ENCODE peak calls at places on chromosomes 4 and X, in seven cellular contexts. One of them, this sample, is unnamed.

GRCh38 chrX:39819921-39820849 is 277.6 kb downstream of the BCOR start:
- DNase-seq in psoas muscle: no peak
- DNase-seq in thoracic aorta: no peak
- DNase-seq in fibroblast of lung: no peak
- DNase-seq in stomach: peak
- DNase-seq in body of pancreas: no peak
- DNase-seq in dorsolateral prefrontal cortex: peak
- DNase-seq in this sample: no peak

GRCh38 chr4:5037553-5038551 is 13.4 kb upstream of the STK32B start:
- DNase-seq in body of pancreas: no peak
- DNase-seq in psoas muscle: no peak
- DNase-seq in dorsolateral prefrontal cortex: no peak
- DNase-seq in fibroblast of lung: peak
- DNase-seq in stomach: no peak
- DNase-seq in thoracic aorta: no peak
- DNase-seq in this sample: no peak

GRCh38 chr4:88661724-88662123 is 35.9 kb downstream of the NAP1L5 start:
- DNase-seq in dorsolateral prefrontal cortex: no peak
- DNase-seq in thoracic aorta: no peak
- DNase-seq in stomach: no peak
- DNase-seq in fibroblast of lung: peak
- DNase-seq in body of pancreas: no peak
- DNase-seq in psoas muscle: no peak
- DNase-seq in this sample: no peak

GRCh38 chrX:10633722-10634121 is 13.3 kb upstream of the MID1 start:
- DNase-seq in body of pancreas: no peak
- DNase-seq in dorsolateral prefrontal cortex: peak
- DNase-seq in psoas muscle: peak
- DNase-seq in thoracic aorta: peak
- DNase-seq in fibroblast of lung: peak
- DNase-seq in stomach: no peak
- DNase-seq in this sample: no peak

GRCh38 chr4:71275004-71275403 is 63.8 kb upstream of the SLC4A4 start:
- DNase-seq in fibroblast of lung: no peak
- DNase-seq in psoas muscle: no peak
- DNase-seq in thoracic aorta: no peak
- DNase-seq in dorsolateral prefrontal cortex: no peak
- DNase-seq in body of pancreas: no peak
- DNase-seq in stomach: no peak
- DNase-seq in this sample: no peak

GRCh38 chr4:30717208-30718020 is 2.8 kb upstream of the PCDH7 start:
- DNase-seq in body of pancreas: no peak
- DNase-seq in stomach: peak
- DNase-seq in dorsolateral prefrontal cortex: peak
- DNase-seq in psoas muscle: peak
- DNase-seq in thoracic aorta: no peak
- DNase-seq in fibroblast of lung: peak
- DNase-seq in this sample: peak

GRCh38 chr4:176241703-176242102 is 27.3 kb downstream of the ASB5 start:
- DNase-seq in thoracic aorta: no peak
- DNase-seq in stomach: no peak
- DNase-seq in fibroblast of lung: no peak
- DNase-seq in dorsolateral prefrontal cortex: no peak
- DNase-seq in body of pancreas: no peak
- DNase-seq in psoas muscle: no peak
- DNase-seq in this sample: no peak

GRCh38 chr4:154086247-154086646 is 297.4 kb upstream of the SFRP2 start:
- DNase-seq in stomach: no peak
- DNase-seq in psoas muscle: no peak
- DNase-seq in fibroblast of lung: no peak
- DNase-seq in body of pancreas: no peak
- DNase-seq in thoracic aorta: no peak
- DNase-seq in dorsolateral prefrontal cortex: no peak
- DNase-seq in this sample: no peak

GRCh38 chr4:99655315-99656081 is 2.1 kb downstream of the C4orf54 start:
- DNase-seq in fibroblast of lung: peak
- DNase-seq in dorsolateral prefrontal cortex: no peak
- DNase-seq in psoas muscle: no peak
- DNase-seq in body of pancreas: peak
- DNase-seq in stomach: peak
- DNase-seq in thoracic aorta: peak
- DNase-seq in this sample: peak

GRCh38 chr4:139816856-139817255 is 151.2 kb downstream of the MGST2 start:
- DNase-seq in fibroblast of lung: no peak
- DNase-seq in dorsolateral prefrontal cortex: no peak
- DNase-seq in body of pancreas: no peak
- DNase-seq in stomach: no peak
- DNase-seq in psoas muscle: no peak
- DNase-seq in thoracic aorta: no peak
- DNase-seq in this sample: no peak

GRCh38 chr4:6592804-6593563 is 18.0 kb downstream of the MAN2B2 start:
- DNase-seq in stomach: no peak
- DNase-seq in body of pancreas: no peak
- DNase-seq in psoas muscle: no peak
- DNase-seq in thoracic aorta: no peak
- DNase-seq in fibroblast of lung: no peak
- DNase-seq in dorsolateral prefrontal cortex: no peak
- DNase-seq in this sample: no peak
- H3K27ac ChIP-seq in stomach: no peak
- H3K27ac ChIP-seq in body of pancreas: no peak
- H3K27ac ChIP-seq in psoas muscle: no peak
- H3K27ac ChIP-seq in thoracic aorta: no peak
- H3K27ac ChIP-seq in fibroblast of lung: no peak
- H3K27ac ChIP-seq in dorsolateral prefrontal cortex: no peak
- H3K27ac ChIP-seq in this sample: no peak

GRCh38 chr4:78552398-78553396 is 1.1 kb downstream of the ANXA3 start:
- DNase-seq in fibroblast of lung: no peak
- DNase-seq in dorsolateral prefrontal cortex: no peak
- DNase-seq in stomach: no peak
- DNase-seq in thoracic aorta: no peak
- DNase-seq in psoas muscle: no peak
- DNase-seq in body of pancreas: peak
- DNase-seq in this sample: no peak
- H3K4me3 ChIP-seq in fibroblast of lung: no peak
- H3K4me3 ChIP-seq in dorsolateral prefrontal cortex: no peak
- H3K4me3 ChIP-seq in stomach: peak
- H3K4me3 ChIP-seq in thoracic aorta: peak
- H3K4me3 ChIP-seq in psoas muscle: peak
- H3K4me3 ChIP-seq in body of pancreas: no peak
- H3K4me3 ChIP-seq in this sample: no peak

GRCh38 chrX:7132335-7133035 is 15.0 kb upstream of the STS start:
- DNase-seq in body of pancreas: peak
- DNase-seq in dorsolateral prefrontal cortex: peak
- DNase-seq in thoracic aorta: no peak
- DNase-seq in fibroblast of lung: peak
- DNase-seq in stomach: peak
- DNase-seq in psoas muscle: no peak
- DNase-seq in this sample: no peak
- TF ChIP-seq CTCF in body of pancreas: peak
- TF ChIP-seq CTCF in dorsolateral prefrontal cortex: peak
- TF ChIP-seq CTCF in thoracic aorta: no peak
- TF ChIP-seq CTCF in fibroblast of lung: peak
- TF ChIP-seq CTCF in stomach: no peak
- TF ChIP-seq CTCF in psoas muscle: peak
- TF ChIP-seq CTCF in this sample: no peak

GRCh38 chr4:25795091-25795490 is 67.7 kb downstream of the SEL1L3 start:
- DNase-seq in psoas muscle: no peak
- DNase-seq in thoracic aorta: no peak
- DNase-seq in fibroblast of lung: no peak
- DNase-seq in dorsolateral prefrontal cortex: no peak
- DNase-seq in stomach: no peak
- DNase-seq in body of pancreas: no peak
- DNase-seq in this sample: no peak

GRCh38 chr4:25795566-25796454 is 67.0 kb downstream of the SEL1L3 start:
- DNase-seq in thoracic aorta: no peak
- DNase-seq in stomach: no peak
- DNase-seq in psoas muscle: no peak
- DNase-seq in body of pancreas: no peak
- DNase-seq in dorsolateral prefrontal cortex: no peak
- DNase-seq in fibroblast of lung: peak
- DNase-seq in this sample: no peak

GRCh38 chr4:25800253-25800652 is 62.5 kb downstream of the SEL1L3 start:
- DNase-seq in psoas muscle: no peak
- DNase-seq in dorsolateral prefrontal cortex: no peak
- DNase-seq in stomach: no peak
- DNase-seq in thoracic aorta: no peak
- DNase-seq in body of pancreas: no peak
- DNase-seq in fibroblast of lung: no peak
- DNase-seq in this sample: no peak

GRCh38 chr4:25799522-25799921 is 63.3 kb downstream of the SEL1L3 start:
- DNase-seq in dorsolateral prefrontal cortex: no peak
- DNase-seq in fibroblast of lung: no peak
- DNase-seq in thoracic aorta: no peak
- DNase-seq in body of pancreas: no peak
- DNase-seq in psoas muscle: no peak
- DNase-seq in stomach: no peak
- DNase-seq in this sample: no peak

DNA sequence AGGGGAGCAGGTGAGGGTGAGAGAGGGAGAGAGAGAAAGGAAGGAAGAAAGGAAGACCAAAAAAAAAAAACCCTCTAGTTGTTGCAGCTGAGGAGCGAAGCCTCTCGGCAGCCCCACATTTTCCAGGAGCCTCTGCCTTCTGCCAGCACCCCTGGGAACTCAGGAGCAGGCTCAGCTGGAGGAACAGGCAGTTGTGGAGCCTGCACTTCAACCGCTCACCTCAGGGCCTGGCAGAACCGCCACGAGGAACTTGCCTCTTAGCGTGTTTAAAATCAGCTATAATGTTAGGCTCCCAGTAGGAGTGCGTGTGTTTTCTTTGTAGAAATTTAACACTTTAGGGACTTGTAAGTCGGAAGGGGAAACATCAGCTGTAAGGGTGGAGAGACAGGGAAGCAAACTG is 65.7 kb downstream of the SEL1L3 start:
- DNase-seq in thoracic aorta: no peak
- DNase-seq in body of pancreas: no peak
- DNase-seq in dorsolateral prefrontal cortex: no peak
- DNase-seq in fibroblast of lung: no peak
- DNase-seq in stomach: no peak
- DNase-seq in psoas muscle: no peak
- DNase-seq in this sample: no peak
- H3K27ac ChIP-seq in thoracic aorta: no peak
- H3K27ac ChIP-seq in body of pancreas: no peak
- H3K27ac ChIP-seq in dorsolateral prefrontal cortex: no peak
- H3K27ac ChIP-seq in fibroblast of lung: no peak
- H3K27ac ChIP-seq in stomach: no peak
- H3K27ac ChIP-seq in psoas muscle: no peak
- H3K27ac ChIP-seq in this sample: no peak

DNA sequence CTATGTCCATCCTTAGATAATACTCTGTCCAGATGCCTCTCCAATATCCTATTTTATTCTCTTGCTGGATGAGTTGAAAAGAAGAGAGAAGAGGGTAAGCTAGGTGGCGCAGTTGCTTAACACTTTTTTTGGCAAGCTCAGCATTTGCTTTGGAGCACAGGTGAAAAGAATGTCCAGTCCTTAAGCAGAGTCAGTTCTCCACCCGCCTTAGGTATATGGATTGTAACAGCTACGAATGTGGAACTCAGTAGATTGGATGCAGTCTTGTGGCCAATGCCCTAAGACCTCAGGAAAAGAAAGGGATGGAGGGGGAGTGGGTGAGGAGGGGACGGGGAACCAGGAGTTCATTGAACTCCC is 208.4 kb downstream of the NWD2 start:
- DNase-seq in stomach: peak
- DNase-seq in dorsolateral prefrontal cortex: peak
- DNase-seq in body of pancreas: peak
- DNase-seq in thoracic aorta: no peak
- DNase-seq in fibroblast of lung: peak
- DNase-seq in psoas muscle: no peak
- DNase-seq in this sample: no peak
- H3K4me3 ChIP-seq in stomach: peak
- H3K4me3 ChIP-seq in dorsolateral prefrontal cortex: peak
- H3K4me3 ChIP-seq in body of pancreas: peak
- H3K4me3 ChIP-seq in thoracic aorta: peak
- H3K4me3 ChIP-seq in fibroblast of lung: no peak
- H3K4me3 ChIP-seq in psoas muscle: peak
- H3K4me3 ChIP-seq in this sample: peak

GRCh38 chr4:25807101-25807728 is 55.6 kb downstream of the SEL1L3 start:
- DNase-seq in stomach: no peak
- DNase-seq in thoracic aorta: no peak
- DNase-seq in psoas muscle: no peak
- DNase-seq in fibroblast of lung: no peak
- DNase-seq in body of pancreas: no peak
- DNase-seq in dorsolateral prefrontal cortex: no peak
- DNase-seq in this sample: no peak

GRCh38 chr4:25810815-25811690 is 51.7 kb downstream of the SEL1L3 start:
- DNase-seq in body of pancreas: no peak
- DNase-seq in psoas muscle: no peak
- DNase-seq in dorsolateral prefrontal cortex: no peak
- DNase-seq in fibroblast of lung: peak
- DNase-seq in stomach: no peak
- DNase-seq in thoracic aorta: no peak
- DNase-seq in this sample: no peak

GRCh38 chr4:25810016-25810415 is 52.8 kb downstream of the SEL1L3 start:
- DNase-seq in psoas muscle: no peak
- DNase-seq in stomach: no peak
- DNase-seq in body of pancreas: no peak
- DNase-seq in thoracic aorta: no peak
- DNase-seq in fibroblast of lung: no peak
- DNase-seq in dorsolateral prefrontal cortex: no peak
- DNase-seq in this sample: no peak

GRCh38 chr4:25801594-25801993 is 61.2 kb downstream of the SEL1L3 start:
- DNase-seq in thoracic aorta: no peak
- DNase-seq in body of pancreas: no peak
- DNase-seq in fibroblast of lung: no peak
- DNase-seq in psoas muscle: no peak
- DNase-seq in dorsolateral prefrontal cortex: no peak
- DNase-seq in stomach: no peak
- DNase-seq in this sample: no peak

GRCh38 chr4:25805255-25805860 is 57.4 kb downstream of the SEL1L3 start:
- DNase-seq in psoas muscle: no peak
- DNase-seq in body of pancreas: no peak
- DNase-seq in dorsolateral prefrontal cortex: no peak
- DNase-seq in thoracic aorta: no peak
- DNase-seq in stomach: no peak
- DNase-seq in fibroblast of lung: no peak
- DNase-seq in this sample: no peak
- TF ChIP-seq CTCF in psoas muscle: no peak
- TF ChIP-seq CTCF in body of pancreas: no peak
- TF ChIP-seq CTCF in dorsolateral prefrontal cortex: no peak
- TF ChIP-seq CTCF in thoracic aorta: no peak
- TF ChIP-seq CTCF in stomach: no peak
- TF ChIP-seq CTCF in fibroblast of lung: no peak
- TF ChIP-seq CTCF in this sample: no peak

GRCh38 chrX:109886122-109886761 is 116.7 kb upstream of the TMEM164 start:
- DNase-seq in psoas muscle: no peak
- DNase-seq in fibroblast of lung: peak
- DNase-seq in thoracic aorta: no peak
- DNase-seq in body of pancreas: peak
- DNase-seq in dorsolateral prefrontal cortex: peak
- DNase-seq in stomach: peak
- DNase-seq in this sample: no peak
- H3K27ac ChIP-seq in psoas muscle: no peak
- H3K27ac ChIP-seq in fibroblast of lung: no peak
- H3K27ac ChIP-seq in thoracic aorta: no peak
- H3K27ac ChIP-seq in body of pancreas: no peak
- H3K27ac ChIP-seq in dorsolateral prefrontal cortex: no peak
- H3K27ac ChIP-seq in stomach: no peak
- H3K27ac ChIP-seq in this sample: no peak

GRCh38 chr4:77126844-77127614 is 30.0 kb upstream of the CCNG2 start:
- DNase-seq in stomach: no peak
- DNase-seq in thoracic aorta: no peak
- DNase-seq in psoas muscle: no peak
- DNase-seq in body of pancreas: no peak
- DNase-seq in fibroblast of lung: no peak
- DNase-seq in dorsolateral prefrontal cortex: no peak
- DNase-seq in this sample: no peak
- H3K4me3 ChIP-seq in stomach: no peak
- H3K4me3 ChIP-seq in thoracic aorta: no peak
- H3K4me3 ChIP-seq in psoas muscle: no peak
- H3K4me3 ChIP-seq in body of pancreas: no peak
- H3K4me3 ChIP-seq in fibroblast of lung: no peak
- H3K4me3 ChIP-seq in dorsolateral prefrontal cortex: no peak
- H3K4me3 ChIP-seq in this sample: no peak

This sample was measured in tibial artery.